ENCODE peak calls at places on chromosomes 12 and 14, in nine cellular contexts. B is neural progenitor cell, G is SK-N-SH, A is PC-3, X is GM23248, Z is OCI-LY7, S is HCT116, C is hepatocyte, I is GM23338. D is an unnamed sample. For H4K20me1, the result is how much of the 10 kb centered on the place peaks cover.

GRCh38 chr12:57213068-57213715 is 3.4 kb upstream of the NXPH4 start:
- DNase-seq in C (peak), B (peak), Z (peak), X (peak), G (peak), A (peak), I (peak), S (peak), D (peak)

GRCh38 chr14:91317381-91318313 is 73.1 kb upstream of the GPR68 start:
- DNase-seq in C (no peak), G (no peak), S (no peak), A (peak), B (no peak), X (peak), I (no peak), Z (peak), D (peak)

GRCh38 chr12:98646165-98646764 is 1.2 kb downstream of the APAF1 start:
- DNase-seq in C (peak), X (peak), G (no peak), A (peak), I (no peak), Z (peak), S (peak), B (peak), D (no peak)

GRCh38 chr12:103742349-103742784 is 98.7 kb downstream of the NT5DC3 start:
- DNase-seq in G (peak), Z (no peak), X (peak), A (peak), S (no peak), I (peak), B (no peak), C (no peak), D (no peak)

GRCh38 chr12:121560392-121561021 is 20.3 kb downstream of the KDM2B start:
- DNase-seq in Z (peak), A (no peak), S (no peak), X (no peak), I (no peak), G (no peak), B (no peak), C (no peak), D (no peak)

GRCh38 chr12:84842406-84843013 is 70.1 kb downstream of the SLC6A15 start:
- DNase-seq in Z (peak), A (peak), G (peak), I (peak), X (peak), C (peak), B (peak), S (peak), D (peak)

GRCh38 chr12:110992909-110993308 is 72.5 kb upstream of the MYL2 start:
- DNase-seq in G (peak), Z (no peak), C (no peak), A (no peak), I (no peak), B (no peak), S (no peak), X (no peak), D (no peak)

GRCh38 chr14:20456971-20457370 is 1.9 kb downstream of the APEX1 start:
- DNase-seq in C (no peak), I (no peak), S (no peak), A (no peak), Z (no peak), B (no peak), X (no peak), G (no peak), D (no peak)

GRCh38 chr12:24767016-24767415 is 181.9 kb downstream of the BCAT1 start:
- DNase-seq in C (no peak), B (no peak), Z (no peak), S (no peak), X (no peak), G (no peak), A (no peak), I (no peak), D (no peak)

GRCh38 chr12:77007476-77007875 is 57.9 kb downstream of the E2F7 start:
- DNase-seq in A (no peak), B (no peak), Z (no peak), X (peak), I (no peak), G (no peak), S (no peak), C (no peak), D (no peak)

GRCh38 chr12:93886533-93887511 is 209.6 kb downstream of the CRADD start:
- DNase-seq in C (no peak), Z (no peak), B (no peak), X (peak), A (peak), S (no peak), I (no peak), G (peak), D (no peak)

GRCh38 chr12:79547735-79548347 is 142.9 kb downstream of the PAWR start:
- DNase-seq in Z (peak), C (peak), G (peak), B (peak), A (peak), I (peak), S (peak), X (peak), D (peak)

GRCh38 chr12:101845312-101845711 is 14.6 kb upstream of the GNPTAB start:
- DNase-seq in G (no peak), Z (no peak), C (no peak), X (no peak), A (no peak), I (no peak), S (no peak), B (no peak), D (no peak)

GRCh38 chr14:104870368-104871144 is 5.5 kb downstream of the CEP170B start:
- DNase-seq in I (peak), A (peak), X (peak), B (peak), C (no peak), S (no peak), G (peak), Z (peak), D (no peak)

GRCh38 chr14:77589099-77589498 is 27.3 kb downstream of the SPTLC2 start:
- DNase-seq in I (no peak), A (no peak), C (no peak), S (no peak), B (no peak), X (no peak), Z (peak), G (no peak), D (no peak)

GRCh38 chr14:77590845-77591506 is 25.5 kb downstream of the SPTLC2 start:
- DNase-seq in X (no peak), C (no peak), I (no peak), B (no peak), G (no peak), A (peak), Z (no peak), S (no peak), D (no peak)

GRCh38 chr14:77598366-77599050 is 17.9 kb downstream of the SPTLC2 start:
- DNase-seq in X (no peak), A (no peak), I (no peak), G (no peak), S (no peak), C (no peak), Z (no peak), B (no peak), D (peak)

DNA sequence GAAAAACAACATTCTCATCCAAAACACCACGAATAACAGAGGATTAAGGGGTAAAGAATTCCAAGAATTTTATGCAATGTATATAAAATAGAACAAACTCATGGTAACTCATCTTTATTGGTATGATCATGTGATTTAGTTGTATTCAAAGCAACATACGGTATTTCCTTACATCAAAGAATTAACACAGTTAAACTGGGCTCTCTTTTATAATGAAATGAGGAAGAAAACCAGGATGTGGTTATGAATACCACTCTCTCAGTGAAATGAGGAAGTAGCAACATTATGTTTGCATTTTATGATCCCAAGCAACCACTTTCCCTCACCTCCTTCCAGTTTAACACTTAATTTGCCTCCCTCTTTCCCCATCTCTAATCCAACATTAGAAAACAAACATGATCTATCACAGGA is 22.9 kb downstream of the SPTLC2 start:
- DNase-seq in Z (peak), S (no peak), G (no peak), A (peak), B (no peak), C (no peak), I (no peak), X (peak), D (no peak)
- TF ChIP-seq EZH2phosphoT487 in Z (no peak), S (no peak), G (no peak), A (no peak), B (no peak), C (no peak), I (no peak), X (no peak), D (no peak)

GRCh38 chr14:69640931-69641330 is 29.5 kb downstream of the SUSD6 start:
- DNase-seq in Z (no peak), A (no peak), S (no peak), G (no peak), I (no peak), B (no peak), C (no peak), X (no peak), D (no peak)
- H4K20me1 ChIP-seq in Z (under half), A (under half), S (under half), G (under half), I (under half), B (under half), C (under half), X (under half), D (under half)

GRCh38 chr12:70842942-70843341 is 77.6 kb downstream of the PTPRR start:
- DNase-seq in G (no peak), C (no peak), I (no peak), Z (no peak), X (no peak), B (no peak), A (no peak), S (no peak), D (no peak)
- H2AFZ ChIP-seq in G (no peak), C (no peak), I (no peak), Z (no peak), X (no peak), B (no peak), A (no peak), S (no peak), D (no peak)

DNA sequence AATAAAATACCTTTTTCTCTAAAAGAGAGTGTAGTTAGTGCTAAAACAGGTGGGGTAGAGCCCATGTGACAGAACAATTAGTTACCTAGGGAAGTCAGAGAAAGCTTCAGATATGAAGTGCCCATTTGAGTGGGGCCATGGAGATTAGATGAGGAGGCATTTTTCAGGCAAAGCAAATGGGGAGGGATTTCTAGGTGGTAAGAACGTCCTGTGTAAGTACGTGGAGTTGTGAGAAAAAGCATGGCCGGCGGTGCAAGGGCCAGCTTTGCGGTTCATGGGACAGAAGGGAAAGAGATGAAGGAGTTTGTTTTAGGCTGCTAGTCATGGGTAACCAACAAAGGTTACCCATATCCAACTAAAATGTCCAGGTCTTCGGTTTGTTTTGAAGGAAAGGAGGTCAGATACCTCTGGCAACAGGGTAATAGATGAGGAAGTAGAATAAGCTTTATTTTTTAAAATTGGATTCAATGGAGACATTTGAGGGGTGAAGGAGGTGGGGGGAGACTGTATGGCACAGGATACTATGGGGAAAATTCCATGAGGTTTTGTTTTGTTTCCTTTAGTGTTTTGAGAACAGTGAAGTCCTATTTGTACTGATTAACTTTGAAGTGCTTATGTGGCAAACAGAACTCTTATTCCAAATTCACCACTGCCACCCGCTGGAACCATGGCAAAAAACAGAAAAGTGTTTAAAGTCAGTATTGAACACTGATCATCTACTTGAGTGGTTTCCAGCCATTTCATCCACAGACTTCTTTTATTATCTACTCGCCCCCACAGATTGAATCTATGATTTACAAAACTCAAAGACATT is 10.0 kb upstream of the SNRPF start:
- DNase-seq in Z (peak), I (peak), X (peak), G (peak), A (peak), C (peak), B (peak), S (no peak), D (peak)
- TF ChIP-seq EZH2phosphoT487 in Z (no peak), I (no peak), X (no peak), G (no peak), A (no peak), C (no peak), B (no peak), S (no peak), D (no peak)

DNA sequence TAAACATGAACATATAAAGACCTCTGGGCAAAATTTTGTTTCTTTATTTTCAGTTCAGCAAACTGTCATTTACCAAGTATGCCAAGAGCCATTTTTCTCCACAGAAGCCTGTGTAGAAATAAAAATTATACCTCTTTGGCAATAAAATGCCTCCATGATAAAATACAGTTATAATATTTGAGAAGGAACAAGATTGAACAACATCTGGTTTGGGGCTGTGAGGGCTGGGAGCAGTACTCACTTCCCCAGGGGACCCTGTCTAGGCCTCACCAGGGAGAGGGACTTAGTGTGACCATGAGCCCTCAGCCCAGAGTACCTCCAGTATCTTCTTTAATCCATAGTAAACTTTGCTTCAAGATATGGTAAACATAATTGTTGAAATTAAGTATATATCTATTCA is 65.1 kb downstream of the DAAM1 start:
- DNase-seq in X (no peak), I (no peak), C (no peak), S (no peak), A (no peak), G (no peak), B (no peak), Z (peak), D (no peak)
- H4K20me1 ChIP-seq in X (under half), I (under half), C (under half), S (under half), A (under half), G (under half), B (under half), Z (under half), D (under half)

GRCh38 chr12:52690351-52691075 is 10.3 kb upstream of the KRT1 start:
- DNase-seq in A (no peak), C (no peak), I (peak), Z (no peak), B (peak), X (no peak), G (no peak), S (no peak), D (no peak)
- H2AFZ ChIP-seq in A (peak), C (no peak), I (peak), Z (no peak), B (peak), X (no peak), G (no peak), S (no peak), D (peak)

DNA sequence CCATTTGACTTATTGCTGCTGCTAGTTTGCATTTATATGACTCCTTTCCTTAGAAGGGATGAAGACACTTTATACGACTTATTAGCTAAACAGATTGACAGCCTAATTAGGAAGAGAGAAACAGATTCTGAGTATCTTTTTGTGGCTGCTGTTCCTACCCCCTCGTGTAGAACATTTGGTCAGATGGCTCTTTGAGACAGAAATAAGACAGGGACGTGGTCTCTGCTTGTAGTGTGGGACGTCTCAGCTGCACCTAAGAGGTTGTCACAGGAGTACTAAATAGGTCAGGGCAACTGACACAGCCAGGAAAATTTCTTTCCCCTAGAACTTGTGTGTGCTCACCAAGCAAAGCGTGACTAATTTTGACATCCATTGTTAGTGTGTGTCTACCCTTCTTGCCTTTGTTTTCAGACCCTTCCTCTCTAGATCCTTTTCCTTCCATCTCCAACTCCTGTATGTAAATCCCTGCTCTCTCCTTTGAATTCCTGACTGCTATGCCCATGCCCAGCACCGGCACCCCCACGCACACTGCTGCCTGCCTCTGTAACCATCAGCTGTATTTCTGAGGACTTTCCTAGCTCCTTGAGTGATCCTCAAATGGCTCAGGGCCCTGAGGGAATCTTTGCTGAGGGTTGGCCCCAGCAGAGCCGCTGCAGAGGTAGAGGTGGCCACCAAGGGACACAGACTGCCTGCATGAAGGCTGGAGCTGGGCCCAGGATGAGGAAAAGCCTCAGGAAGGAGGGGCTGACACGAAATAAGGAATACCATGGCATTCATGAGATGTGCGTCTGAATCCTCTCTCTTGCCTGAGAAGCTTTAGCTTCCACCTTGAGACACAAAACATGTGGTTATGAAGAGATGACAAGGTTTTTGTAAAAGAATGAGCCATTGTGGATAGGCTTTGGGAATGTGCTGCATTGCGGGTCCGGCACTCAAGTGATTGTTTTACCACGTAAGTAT is 83.0 kb downstream of the DAD1 start:
- DNase-seq in X (no peak), A (no peak), Z (peak), I (no peak), B (no peak), S (no peak), C (no peak), G (no peak), D (no peak)
- TF ChIP-seq EZH2phosphoT487 in X (no peak), A (no peak), Z (no peak), I (no peak), B (no peak), S (no peak), C (no peak), G (no peak), D (no peak)

D was measured in MM.1S.